ENCODE peak calls at places on chromosome 6, in five cellular contexts. U is left cardiac atrium, A is HS-5, H is lower leg skin, R is neural crest cell. K is an unnamed sample.

GRCh38 chr6:83127976-83128375 is 60.5 kb downstream of the DOP1A start:
- DNase-seq in U (no peak), A (no peak), H (no peak), R (no peak), K (no peak)

GRCh38 chr6:163329991-163330390 is 84.5 kb upstream of the QKI start:
- DNase-seq in U (no peak), A (no peak), H (peak), R (no peak), K (no peak)

GRCh38 chr6:154675602-154676088 is 57.6 kb upstream of the SCAF8 start:
- DNase-seq in U (peak), A (peak), H (peak), R (peak), K (peak)

GRCh38 chr6:32170294-32170693 is 5.6 kb downstream of the AGPAT1 start:
- DNase-seq in U (no peak), A (no peak), H (no peak), R (no peak), K (no peak)

GRCh38 chr6:16239090-16239797 is 857 bp downstream of the GMPR start:
- DNase-seq in U (peak), A (no peak), H (peak), R (no peak), K (peak)

GRCh38 chr6:136517002-136517401 is 33.2 kb downstream of the MAP7 start:
- DNase-seq in U (no peak), A (no peak), H (no peak), R (no peak), K (no peak)

GRCh38 chr6:146292506-146292905 is 251.1 kb upstream of the RAB32 start:
- DNase-seq in U (no peak), A (no peak), H (no peak), R (no peak), K (no peak)

GRCh38 chr6:28988536-28989415 is 16.3 kb downstream of the ZNF311 start:
- DNase-seq in U (peak), A (no peak), H (peak), R (peak), K (peak)

GRCh38 chr6:34182751-34183531 is 37.1 kb upstream of the GRM4 start:
- DNase-seq in U (no peak), A (no peak), H (peak), R (no peak), K (no peak)

GRCh38 chr6:163759542-163759941 is 345.0 kb downstream of the QKI start:
- DNase-seq in U (no peak), A (peak), H (no peak), R (no peak), K (no peak)

GRCh38 chr6:490251-491037 is 98.9 kb downstream of the IRF4 start:
- DNase-seq in U (no peak), A (no peak), H (no peak), R (no peak), K (no peak)

GRCh38 chr6:137547601-137548000 is 53.4 kb upstream of the OLIG3 start:
- DNase-seq in U (no peak), A (no peak), H (no peak), R (no peak), K (no peak)

GRCh38 chr6:3406928-3407809 is 49.7 kb downstream of the SLC22A23 start:
- DNase-seq in U (no peak), A (no peak), H (no peak), R (no peak), K (no peak)

GRCh38 chr6:158633127-158633526 is 11.4 kb downstream of the DYNLT1 start:
- DNase-seq in U (no peak), A (no peak), H (no peak), R (no peak), K (peak)

GRCh38 chr6:87971605-87972262 is 75.9 kb upstream of the SPACA1 start:
- DNase-seq in U (no peak), A (no peak), H (no peak), R (no peak), K (no peak)

GRCh38 chr6:147973806-147974205 is 368.8 kb upstream of the SASH1 start:
- DNase-seq in U (no peak), A (no peak), H (no peak), R (no peak), K (no peak)

GRCh38 chr6:108799356-108799720 is 48.9 kb upstream of the ARMC2 start:
- DNase-seq in U (no peak), A (no peak), H (no peak), R (no peak), K (no peak)

GRCh38 chr6:125097186-125097585 is 56.4 kb upstream of the TPD52L1 start:
- DNase-seq in U (no peak), A (no peak), H (no peak), R (no peak), K (no peak)